ENCODE peak calls at places on chromosome 21, in ten cellular contexts. A, V, J, I, Q, B, T, Y, N and X are unnamed samples.

GRCh38 chr21:42460391-42461184 is 35.4 kb downstream of the RSPH1 start:
- DNase-seq in Q (no peak), B (no peak), I (no peak), A (no peak), J (no peak), Y (peak; percentile 89), T (no peak), V (no peak), N (no peak), X (no peak)

GRCh38 chr21:41611966-41612606 is 104.1 kb upstream of the TMPRSS2 start:
- DNase-seq in T (peak; percentile 77), N (no peak), A (no peak), V (no peak), Q (no peak), Y (peak; percentile 50), I (no peak), J (peak; percentile 52), B (peak; percentile 43), X (no peak)

GRCh38 chr21:44531606-44532128 is 8.3 kb downstream of the KRTAP10-1 start:
- DNase-seq in Y (no peak), V (no peak), Q (peak; percentile 50), T (no peak), B (no peak), N (no peak), A (no peak), I (no peak), J (no peak), X (no peak)

GRCh38 chr21:32772281-32773047 is 909 bp upstream of the PAXBP1 start:
- DNase-seq in A (no peak), Q (no peak), I (no peak), B (peak; percentile 72), N (no peak), J (peak; percentile 16), V (no peak), T (peak; percentile 27), Y (peak; percentile 38), X (no peak)

GRCh38 chr21:28944296-28944695 is 48.4 kb downstream of the LTN1 start:
- DNase-seq in N (no peak), T (no peak), J (no peak), Q (no peak), I (no peak), B (peak; percentile 28), V (no peak), A (no peak), Y (no peak), X (no peak)

GRCh38 chr21:33943293-33943692 is 27.7 kb upstream of the ATP5PO start:
- DNase-seq in N (no peak), V (no peak), B (no peak), I (no peak), Y (peak; percentile 47), J (no peak), A (no peak), T (no peak), Q (no peak), X (no peak)

GRCh38 chr21:41482321-41482720 is 25.6 kb downstream of the TMPRSS2 start:
- DNase-seq in A (no peak), I (no peak), J (no peak), Y (no peak), N (no peak), Q (no peak), B (peak; percentile 54), V (peak; percentile 21), T (no peak), X (no peak)

GRCh38 chr21:44399955-44400790 is 46.8 kb downstream of the TRPM2 start:
- DNase-seq in Q (no peak), T (no peak), A (no peak), V (no peak), N (no peak), I (no peak), B (no peak), J (no peak), Y (no peak), X (no peak)

GRCh38 chr21:41393876-41394465 is 32.1 kb upstream of the MX1 start:
- DNase-seq in Y (no peak), A (no peak), Q (no peak), I (no peak), V (no peak), T (no peak), N (no peak), B (no peak), J (no peak), X (no peak)

GRCh38 chr21:22791376-22791775 is 1793.2 kb downstream of the NCAM2 start:
- DNase-seq in B (no peak), I (no peak), J (no peak), N (no peak), T (no peak), Q (no peak), V (no peak), A (no peak), Y (peak; percentile 14), X (no peak)

GRCh38 chr21:41879190-41879998 is at the start of gene PRDM15:
- DNase-seq in Y (peak; percentile 83), N (peak; percentile 49), J (peak; percentile 76), B (peak; percentile 90), V (peak; percentile 73), T (peak; percentile 79), Q (peak; percentile 7), A (peak; percentile 78), I (peak; percentile 77), X (peak; percentile 48)

GRCh38 chr21:31257265-31257664 is 86.8 kb downstream of the TIAM1 start:
- DNase-seq in B (no peak), V (no peak), J (no peak), I (no peak), Y (no peak), Q (no peak), T (no peak), N (no peak), A (no peak), X (no peak)

GRCh38 chr21:42564561-42564971 is 50.9 kb downstream of the SLC37A1 start:
- DNase-seq in Q (no peak), I (no peak), Y (no peak), B (no peak), T (no peak), V (no peak), A (no peak), N (no peak), J (no peak), X (no peak)

GRCh38 chr21:32515869-32516268 is 69.5 kb downstream of the TCP10L start:
- DNase-seq in J (no peak), N (no peak), A (peak; percentile 10), Q (no peak), B (peak; percentile 45), T (no peak), Y (no peak), I (no peak), V (peak; percentile 34), X (no peak)

GRCh38 chr21:44625756-44626155 is 1.1 kb upstream of the KRTAP10-9 start:
- DNase-seq in N (no peak), A (no peak), J (no peak), V (no peak), Q (no peak), T (no peak), I (no peak), B (no peak), Y (no peak), X (no peak)

GRCh38 chr21:29639366-29640232 is 300.2 kb downstream of the GRIK1 start:
- DNase-seq in B (no peak), T (no peak), V (no peak), Q (no peak), J (no peak), Y (no peak), A (no peak), N (no peak), I (no peak), X (no peak)

GRCh38 chr21:35529141-35529863 is 480.2 kb upstream of the RUNX1 start:
- DNase-seq in T (no peak), V (peak; percentile 16), Y (no peak), J (no peak), A (peak; percentile 30), B (no peak), I (no peak), N (no peak), Q (no peak), X (no peak)

GRCh38 chr21:16108561-16109070 is 378.8 kb downstream of the USP25 start:
- DNase-seq in T (no peak), N (no peak), Y (no peak), I (no peak), J (no peak), A (no peak), V (peak; percentile 36), Q (no peak), B (no peak), X (no peak)

GRCh38 chr21:45934071-45934470 is 47.5 kb upstream of the COL6A1 start:
- DNase-seq in A (no peak), J (no peak), V (no peak), N (no peak), B (no peak), Y (no peak), Q (no peak), I (no peak), T (no peak), X (no peak)

GRCh38 chr21:23853796-23854379 is 1753.4 kb downstream of the MRPL39 start:
- DNase-seq in I (no peak), V (no peak), B (peak; percentile 1), N (no peak), Q (no peak), Y (peak; percentile 22), J (peak; percentile 16), A (no peak), T (peak; percentile 21), X (no peak)

GRCh38 chr21:42819861-42820512 is 59.4 kb downstream of the WDR4 start:
- DNase-seq in T (no peak), Y (no peak), B (no peak), V (no peak), J (no peak), N (no peak), Q (no peak), A (no peak), I (no peak), X (no peak)

GRCh38 chr21:46667191-46667734 is 31.8 kb downstream of the PRMT2 start:
- DNase-seq in N (no peak), A (no peak), T (peak; percentile 34), B (peak; percentile 43), Q (no peak), J (no peak), V (no peak), I (no peak), Y (peak; percentile 50), X (no peak)

GRCh38 chr21:44741921-44742320 is 30.5 kb upstream of the TSPEAR start:
- DNase-seq in Y (no peak), Q (no peak), I (no peak), T (no peak), V (no peak), A (no peak), N (no peak), J (no peak), B (no peak), X (no peak)

GRCh38 chr21:32771134-32771523 is 426 bp downstream of the PAXBP1 start:
- DNase-seq in Q (no peak), N (no peak), V (peak; percentile 63), Y (peak; percentile 39), I (peak; percentile 24), T (peak; percentile 61), B (peak; percentile 86), J (peak; percentile 42), A (peak; percentile 59), X (no peak)

GRCh38 chr21:8989261-8989882 is 1532.0 kb upstream of the TPTE start:
- DNase-seq in A (no peak), Q (no peak), V (no peak), J (no peak), I (no peak), N (no peak), Y (no peak), T (no peak), B (no peak), X (no peak)

GRCh38 chr21:35075546-35075945 is 26.4 kb upstream of the RUNX1 start:
- DNase-seq in N (no peak), I (no peak), T (peak; percentile 32), V (peak; percentile 91), J (no peak), B (peak; percentile 74), A (peak; percentile 11), Y (no peak), Q (no peak), X (no peak)

GRCh38 chr21:43639470-43640178 is 19.7 kb downstream of the HSF2BP start:
- DNase-seq in A (peak; percentile 89), Q (no peak), B (peak; percentile 81), V (peak; percentile 84), I (no peak), Y (no peak), T (peak; percentile 60), N (no peak), J (no peak), X (peak; percentile 75)

GRCh38 chr21:43734830-43735229 is 15.9 kb downstream of the PDXK start:
- DNase-seq in I (no peak), T (no peak), V (peak; percentile 74), A (no peak), Y (no peak), N (no peak), J (no peak), B (no peak), Q (no peak), X (no peak)